ENCODE peak calls at places on chromosomes 5 and 9, in five cellular contexts. G, B, X, A and Z are unnamed samples.

GRCh38 chr5:102663771-102664530 is 91.2 kb upstream of the PAM start:
- DNase-seq in G (no peak), B (no peak), A (peak), X (no peak), Z (no peak)

GRCh38 chr9:38277601-38278200 is 114.8 kb upstream of the ALDH1B1 start:
- DNase-seq in A (no peak), G (no peak), X (peak), B (no peak), Z (no peak)

GRCh38 chr5:35598707-35599370 is 18.8 kb upstream of the SPEF2 start:
- DNase-seq in B (no peak), A (no peak), G (no peak), X (peak), Z (no peak)

GRCh38 chr5:115842952-115843351 is 1.2 kb downstream of the AP3S1 start:
- DNase-seq in B (no peak), A (no peak), X (no peak), G (no peak), Z (no peak)

GRCh38 chr9:135239769-135240141 is 152.3 kb downstream of the OLFM1 start:
- DNase-seq in A (no peak), B (no peak), X (no peak), G (no peak), Z (no peak)

GRCh38 chr5:126354857-126355731 is 68.1 kb upstream of the GRAMD2B start:
- DNase-seq in G (no peak), B (no peak), A (no peak), X (no peak), Z (no peak)

GRCh38 chr9:8643464-8643863 is 843.9 kb upstream of the DMAC1 start:
- DNase-seq in B (no peak), A (no peak), X (no peak), G (no peak), Z (no peak)

GRCh38 chr5:34673463-34674125 is 17.5 kb downstream of the RAI14 start:
- DNase-seq in B (no peak), X (no peak), G (no peak), A (no peak), Z (no peak)

GRCh38 chr5:149438711-149439132 is 59.6 kb upstream of the IL17B start:
- DNase-seq in A (peak), G (no peak), X (no peak), B (no peak), Z (no peak)

GRCh38 chr9:81035171-81035570 is 654.2 kb downstream of the TLE1 start:
- DNase-seq in A (peak), X (no peak), G (no peak), B (no peak), Z (peak)

GRCh38 chr5:135112008-135112670 is 78.1 kb upstream of the PITX1 start:
- DNase-seq in X (no peak), A (no peak), B (no peak), G (no peak), Z (no peak)

GRCh38 chr5:41404757-41405156 is 105.6 kb downstream of the PLCXD3 start:
- DNase-seq in G (no peak), X (no peak), A (no peak), B (no peak), Z (no peak)

GRCh38 chr5:80659111-80659510 is 4.3 kb upstream of the DHFR start:
- DNase-seq in X (no peak), A (peak), G (no peak), B (no peak), Z (no peak)

GRCh38 chr5:96079075-96079474 is 117.4 kb upstream of the ELL2 start:
- DNase-seq in A (peak), B (no peak), G (peak), X (no peak), Z (peak)